ENCODE peak calls at places on chromosomes 3 and 15, in seven cellular contexts. O is CD4-positive, alpha-beta T cell; B is IMR-90; P is SK-N-SH; F is endothelial cell of umbilical vein; Z is HCT116; D is upper lobe of right lung. C is an unnamed sample.

GRCh38 chr3:5011555-5012256 is 32.5 kb downstream of the BHLHE40 start:
- DNase-seq in B (no peak), P (no peak), O (no peak), F (no peak), Z (no peak), D (peak; percentile 69), C (no peak)

GRCh38 chr3:94904275-94904674 is 841.4 kb downstream of the NSUN3 start:
- DNase-seq in B (no peak), P (no peak), D (no peak), F (no peak), O (no peak), Z (no peak), C (no peak)

GRCh38 chr3:138642927-138643253 is 34.3 kb downstream of the FAIM start:
- DNase-seq in O (no peak), F (no peak), B (no peak), P (no peak), Z (no peak), D (no peak), C (no peak)

GRCh38 chr3:188434594-188434993 is 280.6 kb downstream of the LPP start:
- DNase-seq in B (peak; percentile 35), F (no peak), Z (no peak), O (no peak), D (no peak), P (no peak), C (no peak)

GRCh38 chr15:52115598-52116427 is 3.2 kb upstream of the BCL2L10 start:
- DNase-seq in O (no peak), D (no peak), F (peak; percentile 96), P (no peak), B (peak; percentile 10), Z (no peak), C (no peak)

GRCh38 chr3:133888739-133889340 is 6.8 kb downstream of the RAB6B start:
- DNase-seq in F (no peak), P (no peak), Z (no peak), D (no peak), B (no peak), O (no peak), C (no peak)

GRCh38 chr15:70245932-70246622 is 148.4 kb upstream of the TLE3 start:
- DNase-seq in O (no peak), D (peak; percentile 76), F (no peak), P (no peak), B (peak; percentile 11), Z (peak; percentile 35), C (no peak)

GRCh38 chr3:177760803-177761202 is 563.5 kb upstream of the TBL1XR1 start:
- DNase-seq in P (no peak), D (no peak), O (no peak), B (peak; percentile 40), F (no peak), Z (no peak), C (no peak)

GRCh38 chr3:70360985-70361384 is 48.5 kb upstream of the MDFIC2 start:
- DNase-seq in D (no peak), O (no peak), B (peak; percentile 36), F (peak; percentile 29), P (no peak), Z (no peak), C (no peak)

GRCh38 chr3:160196511-160197104 is 28.6 kb upstream of the C3orf80 start:
- DNase-seq in P (no peak), F (no peak), Z (no peak), O (no peak), D (no peak), B (no peak), C (no peak)

GRCh38 chr15:45199136-45199810 is 11.5 kb upstream of the SHF start:
- DNase-seq in O (peak; percentile 11), Z (no peak), B (no peak), P (no peak), F (peak; percentile 44), D (no peak), C (peak; percentile 49)

GRCh38 chr3:186815490-186815889 is 9.2 kb upstream of the RFC4 start:
- DNase-seq in P (no peak), F (no peak), D (no peak), B (peak; percentile 68), Z (no peak), O (no peak), C (peak; percentile 56)

GRCh38 chr3:117910820-117911524 is 1123.7 kb downstream of the IGSF11 start:
- DNase-seq in Z (no peak), B (no peak), D (no peak), F (no peak), P (peak; percentile 75), O (no peak), C (no peak)

GRCh38 chr15:65525622-65526021 is 4.6 kb upstream of the HACD3 start:
- DNase-seq in Z (no peak), O (no peak), D (no peak), F (peak; percentile 59), P (peak; percentile 24), B (no peak), C (peak; percentile 26)

GRCh38 chr15:66290518-66290917 is 2.9 kb upstream of the DIS3L start:
- DNase-seq in D (no peak), B (no peak), F (no peak), P (no peak), O (no peak), Z (no peak), C (no peak)

GRCh38 chr3:46114324-46114988 is 87.2 kb upstream of the XCR1 start:
- DNase-seq in F (no peak), P (no peak), O (no peak), D (no peak), B (peak; percentile 76), Z (no peak), C (peak; percentile 83)

GRCh38 chr15:52078197-52078875 is 34.2 kb downstream of the BCL2L10 start:
- DNase-seq in O (no peak), D (no peak), Z (no peak), B (no peak), P (no peak), F (no peak), C (no peak)

GRCh38 chr3:14332392-14332791 is 70.0 kb upstream of the SLC6A6 start:
- DNase-seq in O (no peak), Z (no peak), D (no peak), P (no peak), B (no peak), F (no peak), C (no peak)

GRCh38 chr15:29734917-29735572 is 87.2 kb downstream of the TJP1 start:
- DNase-seq in P (no peak), Z (peak; percentile 31), B (peak; percentile 15), F (no peak), D (no peak), O (no peak), C (no peak)

GRCh38 chr3:48684480-48685143 is 1.1 kb downstream of the NCKIPSD start:
- DNase-seq in P (no peak), D (no peak), F (no peak), Z (no peak), O (no peak), B (peak; percentile 38), C (no peak)

GRCh38 chr15:79874242-79874641 is 22.6 kb downstream of the MTHFS start:
- DNase-seq in D (no peak), P (no peak), B (no peak), O (no peak), F (no peak), Z (peak; percentile 35), C (peak; percentile 32)

GRCh38 chr15:72195101-72195511 is 2.5 kb downstream of the GRAMD2A start:
- DNase-seq in P (no peak), O (no peak), Z (no peak), D (no peak), B (no peak), F (no peak), C (peak; percentile 86)

GRCh38 chr3:71754610-71755253 is 1.1 kb downstream of the GPR27 start:
- DNase-seq in F (no peak), B (no peak), D (no peak), Z (no peak), P (no peak), O (no peak), C (no peak)
- TF ChIP-seq CTCF in F (no peak), B (no peak), D (no peak), Z (no peak), P (no peak), O (no peak), C (no peak)

DNA sequence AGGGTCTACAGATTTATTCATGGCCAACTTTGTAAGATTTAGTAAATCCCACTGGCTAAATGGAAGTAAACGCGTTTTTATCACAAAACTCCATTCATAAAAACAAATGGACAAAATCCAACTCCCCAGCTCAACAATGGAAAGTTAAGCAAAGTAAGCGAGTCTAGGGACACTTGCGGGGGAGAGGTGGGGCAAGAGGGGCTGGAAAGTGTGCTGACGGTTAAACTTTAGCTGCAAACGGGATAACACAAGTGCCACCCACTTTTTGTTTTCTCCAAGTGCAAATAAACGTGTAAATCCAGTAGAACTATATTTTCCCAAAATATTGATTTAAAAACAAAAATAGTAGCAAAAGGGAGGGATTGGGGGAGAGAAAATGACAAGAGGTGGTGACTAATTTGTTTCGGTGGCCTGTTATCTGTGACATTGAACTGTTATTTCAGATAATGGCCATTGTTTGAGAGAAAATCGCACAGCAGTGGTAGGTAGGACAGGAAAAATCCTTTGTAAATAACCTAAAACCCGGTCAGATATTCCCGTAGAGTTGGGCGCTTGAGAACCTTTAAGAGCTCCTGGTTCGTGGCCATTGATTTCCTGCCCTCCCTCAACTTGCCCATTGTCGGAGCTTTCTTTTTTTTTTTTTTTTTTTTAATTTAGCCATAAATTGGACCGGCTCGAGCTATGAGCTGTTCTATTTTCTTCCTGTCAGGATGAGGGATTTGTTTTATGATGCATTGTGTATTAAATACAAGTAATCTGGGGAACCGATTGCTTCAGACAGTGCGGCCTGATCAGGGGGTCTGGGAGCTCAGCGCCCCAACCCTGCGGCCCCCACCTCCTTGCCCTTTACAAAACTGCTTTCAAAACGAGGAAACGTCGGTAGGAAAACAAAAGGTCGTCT is 514.8 kb downstream of the MECOM start:
- DNase-seq in O (no peak), F (peak; percentile 90), D (no peak), B (no peak), P (peak; percentile 4), Z (no peak), C (no peak)
- H3K27ac ChIP-seq in O (no peak overlapping the region), F (peak overlapping the region; percentile 82), D (peak overlapping the region; percentile 71), B (no peak overlapping the region), P (no peak overlapping the region), Z (no peak overlapping the region), C (no peak overlapping the region)

DNA sequence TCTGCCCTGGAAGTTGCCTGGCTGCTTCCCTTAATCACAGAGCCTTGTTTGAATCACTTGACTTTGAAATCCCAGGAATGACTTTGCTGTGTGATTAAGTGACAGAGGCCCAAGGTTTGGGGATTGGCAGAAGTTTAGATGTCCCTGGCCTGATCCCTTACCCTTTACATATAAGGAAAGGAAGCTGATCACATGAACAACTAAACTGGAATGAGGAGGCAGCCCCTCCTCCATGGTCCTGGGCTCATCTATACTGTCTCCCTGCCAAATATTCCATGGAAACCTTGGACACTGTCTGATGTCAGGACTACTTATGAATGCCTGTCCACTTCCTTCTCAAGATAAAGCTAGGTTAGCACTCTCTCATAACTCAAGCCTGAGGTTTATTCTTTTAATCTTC is 181.3 kb upstream of the CTDSPL start:
- DNase-seq in F (no peak), Z (no peak), O (no peak), D (no peak), P (no peak), B (no peak), C (no peak)
- H3K27me3 ChIP-seq in F (no peaks in the 10 kb centered on the region), Z (peaks cover 42% of the 10 kb centered on the region), O (no peaks in the 10 kb centered on the region), D (no peaks in the 10 kb centered on the region), P (no peaks in the 10 kb centered on the region), B (peaks cover 3% of the 10 kb centered on the region), C (peaks cover 8% of the 10 kb centered on the region)

DNA sequence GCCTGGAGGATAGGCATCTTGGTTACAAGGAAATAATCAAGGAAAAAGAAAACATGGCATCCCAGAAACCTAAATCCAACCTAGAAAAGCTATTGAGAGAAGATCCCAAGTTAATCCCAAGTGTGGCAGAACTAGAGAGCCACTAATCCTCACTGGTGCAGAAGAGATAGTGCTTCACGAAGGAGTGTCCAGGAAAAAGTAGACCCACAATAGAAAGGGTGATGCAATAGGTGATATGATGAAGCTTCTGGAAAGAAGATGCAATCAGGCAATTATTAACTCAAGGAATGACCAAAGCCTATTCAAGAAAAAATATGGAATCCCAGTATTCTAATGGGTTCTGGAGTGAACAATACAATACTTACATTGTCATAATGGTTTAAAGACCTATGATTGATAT is 95.2 kb downstream of the AQP9 start:
- DNase-seq in B (no peak), D (no peak), Z (no peak), O (no peak), F (no peak), P (no peak), C (peak; percentile 52)
- TF ChIP-seq CTCF in B (no peak), D (no peak), Z (no peak), O (no peak), F (no peak), P (no peak), C (no peak)